ENCODE peak calls at places on chromosomes 1 and 21, in six cellular contexts. R is fibroblast of lung; Q is pancreas; O is keratinocyte; Y is prostate gland; V is CD4-positive, CD25-positive, alpha-beta regulatory T cell. G is an unnamed sample.

GRCh38 chr1:226763741-226764264 is 24.7 kb upstream of the ITPKB start:
- DNase-seq in R (peak; percentile 88), Q (no peak), O (peak; percentile 91), Y (no peak), V (no peak), G (no peak)

GRCh38 chr1:8077602-8078001 is 51.5 kb upstream of the ERRFI1 start:
- DNase-seq in R (no peak), Q (no peak), O (no peak), Y (no peak), V (no peak), G (no peak)

GRCh38 chr21:34722684-34723300 is 54.0 kb downstream of the CLIC6 start:
- DNase-seq in R (no peak), Q (no peak), O (no peak), Y (no peak), V (peak; percentile 16), G (no peak)

GRCh38 chr1:2234762-2235113 is 6.6 kb downstream of the SKI start:
- DNase-seq in R (no peak), Q (no peak), O (no peak), Y (no peak), V (no peak), G (peak; percentile 46)

GRCh38 chr1:240888039-240888786 is 276.3 kb upstream of the GREM2 start:
- DNase-seq in R (peak; percentile 3), Q (peak; percentile 19), O (no peak), Y (no peak), V (no peak), G (no peak)

GRCh38 chr1:147627435-147628110 is 42.8 kb downstream of the ACP6 start:
- DNase-seq in R (peak; percentile 55), Q (no peak), O (peak; percentile 9), Y (peak; percentile 22), V (peak; percentile 54), G (no peak)

GRCh38 chr1:23524716-23525401 is 6.2 kb downstream of the E2F2 start:
- DNase-seq in R (no peak), Q (no peak), O (no peak), Y (no peak), V (no peak), G (peak; percentile 85)

GRCh38 chr1:27393641-27394281 is 1.3 kb downstream of the GPR3 start:
- DNase-seq in R (no peak), Q (no peak), O (no peak), Y (no peak), V (no peak), G (no peak)

GRCh38 chr1:217620814-217621213 is 10.1 kb downstream of the GPATCH2 start:
- DNase-seq in R (no peak), Q (no peak), O (no peak), Y (no peak), V (no peak), G (no peak)

GRCh38 chr1:16068356-16069270 is 4.8 kb downstream of the FAM131C start:
- DNase-seq in R (no peak), Q (peak; percentile 52), O (no peak), Y (no peak), V (no peak), G (no peak)

GRCh38 chr1:58784758-58785423 is 1.0 kb upstream of the JUN start:
- DNase-seq in R (peak; percentile 94), Q (peak; percentile 88), O (no peak), Y (peak; percentile 85), V (peak; percentile 87), G (peak; percentile 92)

GRCh38 chr1:59653968-59654367 is 160.8 kb upstream of the HOOK1 start:
- DNase-seq in R (no peak), Q (no peak), O (no peak), Y (no peak), V (no peak), G (no peak)

GRCh38 chr1:193919827-193920226 is 733.4 kb upstream of the B3GALT2 start:
- DNase-seq in R (peak; percentile 13), Q (no peak), O (no peak), Y (no peak), V (no peak), G (no peak)
- H3K27ac ChIP-seq in R (no peak overlapping the region), Q (no peak overlapping the region), O (no peak overlapping the region), Y (no peak overlapping the region), V (no peak overlapping the region), G (no peak overlapping the region)

GRCh38 chr1:51794260-51794659 is 84.3 kb downstream of the NRDC start:
- DNase-seq in R (no peak), Q (no peak), O (no peak), Y (no peak), V (no peak), G (no peak)

GRCh38 chr1:51794868-51795267 is 83.7 kb downstream of the NRDC start:
- DNase-seq in R (no peak), Q (no peak), O (no peak), Y (no peak), V (no peak), G (no peak)

GRCh38 chr1:51790385-51790784 is 88.1 kb downstream of the NRDC start:
- DNase-seq in R (no peak), Q (no peak), O (no peak), Y (no peak), V (no peak), G (no peak)

GRCh38 chr1:51791888-51792287 is 86.6 kb downstream of the NRDC start:
- DNase-seq in R (no peak), Q (no peak), O (no peak), Y (no peak), V (no peak), G (no peak)

DNA sequence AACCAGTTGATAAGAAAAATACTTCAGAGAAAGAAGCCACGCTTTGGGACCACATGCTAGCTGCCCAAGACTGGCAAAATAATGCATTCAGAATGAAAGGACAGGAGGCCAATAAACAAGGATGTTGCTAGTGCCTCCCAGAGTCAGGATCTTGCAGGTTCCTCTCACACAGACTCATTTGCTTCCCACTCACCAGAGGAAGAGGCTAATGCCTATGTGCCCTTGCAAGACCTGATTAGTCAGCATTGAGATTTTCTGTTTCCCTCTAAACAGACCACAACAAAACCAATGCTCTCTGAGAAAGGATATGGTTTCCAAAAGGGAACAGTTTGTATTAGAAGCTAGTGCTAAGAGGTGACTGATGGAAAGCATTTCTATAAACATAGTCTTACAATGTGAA is 85.7 kb downstream of the NRDC start:
- DNase-seq in R (peak; percentile 66), Q (no peak), O (no peak), Y (no peak), V (no peak), G (no peak)
- H3K36me3 ChIP-seq in R (peaks cover 11% of the 10 kb centered on the region), Q (peaks cover 4% of the 10 kb centered on the region), O (peaks cover 26% of the 10 kb centered on the region), Y (no peaks in the 10 kb centered on the region), V (peaks cover 87% of the 10 kb centered on the region), G (no peaks in the 10 kb centered on the region)

DNA sequence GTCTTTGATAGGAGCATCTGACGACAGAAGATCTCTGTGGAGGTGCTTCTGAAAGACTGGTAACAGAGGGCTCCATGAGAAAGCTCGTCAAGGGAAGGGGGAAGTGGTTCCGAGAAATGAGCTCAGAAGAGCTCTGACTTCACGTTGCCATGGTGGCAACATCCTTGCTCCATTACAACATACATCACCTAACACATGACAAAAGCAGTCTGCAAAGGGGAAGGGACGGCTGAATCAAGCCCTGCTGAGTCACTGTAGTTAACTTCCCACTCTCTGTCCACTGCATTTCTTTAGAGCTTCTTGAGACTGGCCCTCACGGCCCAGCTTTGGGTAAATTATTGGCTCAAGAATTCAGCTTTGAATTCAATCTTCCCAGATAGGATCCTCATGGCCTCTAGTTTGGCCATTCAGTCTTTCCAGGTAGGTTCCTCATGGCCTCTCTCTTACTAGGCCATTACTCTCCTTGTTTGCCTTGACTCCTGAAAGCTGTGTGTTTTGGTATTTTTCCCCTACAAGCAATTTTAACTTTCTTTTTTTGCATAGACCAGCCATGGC is 88.0 kb upstream of the ZNF648 start:
- DNase-seq in R (peak; percentile 86), Q (peak; percentile 47), O (no peak), Y (no peak), V (no peak), G (peak; percentile 63)
- H3K27ac ChIP-seq in R (no peak overlapping the region), Q (peak overlapping the region; percentile 41), O (no peak overlapping the region), Y (no peak overlapping the region), V (no peak overlapping the region), G (no peak overlapping the region)

DNA sequence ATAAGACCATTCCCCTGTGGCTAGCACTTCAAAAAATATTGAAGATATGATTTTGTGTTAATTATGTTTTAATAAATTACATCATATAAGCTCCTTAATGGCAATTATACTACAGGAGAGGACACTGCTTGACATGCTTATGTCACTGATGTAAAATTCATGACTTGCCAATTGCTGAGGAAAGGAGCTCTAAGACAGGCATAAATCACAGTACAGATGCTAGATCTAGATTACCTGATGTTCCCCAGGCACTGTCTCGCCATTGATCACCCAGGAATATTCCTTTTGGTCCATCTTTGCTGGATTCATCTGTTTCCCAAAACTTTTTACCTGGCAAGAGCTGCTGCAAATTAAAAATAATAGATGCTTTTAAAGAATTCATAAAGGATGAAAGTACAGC is 58.8 kb downstream of the PUM1 start:
- DNase-seq in R (no peak), Q (no peak), O (no peak), Y (no peak), V (no peak), G (no peak)
- H3K36me3 ChIP-seq in R (peaks cover 8% of the 10 kb centered on the region), Q (no peaks in the 10 kb centered on the region), O (peaks cover 5% of the 10 kb centered on the region), Y (peaks cover 3% of the 10 kb centered on the region), V (peaks cover 50% of the 10 kb centered on the region), G (no peaks in the 10 kb centered on the region)

GRCh38 chr1:88697503-88697902 is 13.4 kb downstream of the PKN2 start:
- DNase-seq in R (no peak), Q (no peak), O (no peak), Y (no peak), V (no peak), G (no peak)
- H3K27ac ChIP-seq in R (no peak overlapping the region), Q (no peak overlapping the region), O (no peak overlapping the region), Y (no peak overlapping the region), V (no peak overlapping the region), G (no peak overlapping the region)

GRCh38 chr1:110021285-110021684 is 13.1 kb upstream of the STRIP1 start:
- DNase-seq in R (no peak), Q (no peak), O (no peak), Y (no peak), V (no peak), G (no peak)
- H3K36me3 ChIP-seq in R (peaks cover 21% of the 10 kb centered on the region), Q (peaks cover 17% of the 10 kb centered on the region), O (peaks cover 38% of the 10 kb centered on the region), Y (no peaks in the 10 kb centered on the region), V (peaks cover 66% of the 10 kb centered on the region), G (no peaks in the 10 kb centered on the region)